ENCODE peak calls at places on chromosomes 5 and 9, in six cellular contexts. M is astrocyte, V is sigmoid colon, U is NB4, L is AG10803, E is H9. S is an unnamed sample.
A peak's percentile ranks its signal among the peaks of the same experiment; 100 is the strongest.

GRCh38 chr5:98529321-98529720 is 244.1 kb upstream of the RGMB start:
- DNase-seq in M (no peak), V (no peak), U (no peak), L (peak; percentile 13), E (no peak), S (no peak)

GRCh38 chr5:65172486-65173129 is 309.1 kb downstream of the ADAMTS6 start:
- DNase-seq in M (peak; percentile 100), V (no peak), U (peak; percentile 2), L (peak; percentile 74), E (no peak), S (peak; percentile 92)

GRCh38 chr9:113520109-113520642 is 56.6 kb downstream of the RGS3 start:
- DNase-seq in M (peak; percentile 46), V (no peak), U (no peak), L (no peak), E (no peak), S (peak; percentile 77)

GRCh38 chr5:148915224-148915803 is 88.9 kb downstream of the ADRB2 start:
- DNase-seq in M (no peak), V (no peak), U (no peak), L (no peak), E (no peak), S (no peak)

GRCh38 chr9:36871606-36872005 is 162.5 kb downstream of the PAX5 start:
- DNase-seq in M (no peak), V (peak; percentile 17), U (no peak), L (no peak), E (no peak), S (no peak)

GRCh38 chr9:129253820-129254381 is 75.8 kb upstream of the IER5L start:
- DNase-seq in M (no peak), V (peak; percentile 77), U (peak; percentile 87), L (no peak), E (no peak), S (no peak)

GRCh38 chr9:69249337-69249736 is 75.3 kb downstream of the TJP2 start:
- DNase-seq in M (no peak), V (no peak), U (no peak), L (no peak), E (no peak), S (no peak)

GRCh38 chr9:106752581-106752980 is 110.4 kb upstream of the ZNF462 start:
- DNase-seq in M (no peak), V (no peak), U (no peak), L (no peak), E (no peak), S (no peak)

GRCh38 chr9:1495684-1496083 is 445.5 kb downstream of the DMRT2 start:
- DNase-seq in M (no peak), V (no peak), U (no peak), L (no peak), E (no peak), S (no peak)

GRCh38 chr9:74645007-74645639 is 148.0 kb downstream of the RORB start:
- DNase-seq in M (no peak), V (no peak), U (peak; percentile 14), L (peak; percentile 1), E (no peak), S (no peak)

GRCh38 chr5:57302164-57302563 is 128.3 kb downstream of the GPBP1 start:
- DNase-seq in M (peak; percentile 46), V (no peak), U (peak; percentile 34), L (no peak), E (no peak), S (peak; percentile 81)

GRCh38 chr9:109862452-109862851 is 82.5 kb downstream of the PALM2AKAP2 start:
- DNase-seq in M (no peak), V (no peak), U (no peak), L (no peak), E (no peak), S (no peak)

GRCh38 chr9:96383165-96383939 is at the start of gene SLC35D2:
- DNase-seq in M (peak; percentile 27), V (peak; percentile 75), U (no peak), L (peak; percentile 53), E (peak; percentile 74), S (peak; percentile 16)

GRCh38 chr5:135569755-135570452 is 8.9 kb downstream of the CXCL14 start:
- DNase-seq in M (peak; percentile 14), V (no peak), U (peak; percentile 64), L (peak; percentile 45), E (peak; percentile 81), S (peak; percentile 22)

GRCh38 chr9:135811796-135812195 is 95.5 kb downstream of the CAMSAP1 start:
- DNase-seq in M (no peak), V (no peak), U (no peak), L (peak; percentile 6), E (no peak), S (no peak)

GRCh38 chr9:5920860-5921328 is 30.2 kb downstream of the MLANA start:
- DNase-seq in M (peak; percentile 13), V (no peak), U (no peak), L (peak; percentile 54), E (no peak), S (no peak)

GRCh38 chr5:115530426-115530825 is 14.1 kb downstream of the FEM1C start:
- DNase-seq in M (no peak), V (no peak), U (no peak), L (peak; percentile 54), E (no peak), S (no peak)

GRCh38 chr5:135901633-135902032 is 6.0 kb upstream of the IL9 start:
- DNase-seq in M (no peak), V (no peak), U (no peak), L (no peak), E (no peak), S (no peak)

GRCh38 chr5:79536193-79536906 is 22.4 kb upstream of the HOMER1 start:
- DNase-seq in M (no peak), V (no peak), U (no peak), L (no peak), E (no peak), S (no peak)

DNA sequence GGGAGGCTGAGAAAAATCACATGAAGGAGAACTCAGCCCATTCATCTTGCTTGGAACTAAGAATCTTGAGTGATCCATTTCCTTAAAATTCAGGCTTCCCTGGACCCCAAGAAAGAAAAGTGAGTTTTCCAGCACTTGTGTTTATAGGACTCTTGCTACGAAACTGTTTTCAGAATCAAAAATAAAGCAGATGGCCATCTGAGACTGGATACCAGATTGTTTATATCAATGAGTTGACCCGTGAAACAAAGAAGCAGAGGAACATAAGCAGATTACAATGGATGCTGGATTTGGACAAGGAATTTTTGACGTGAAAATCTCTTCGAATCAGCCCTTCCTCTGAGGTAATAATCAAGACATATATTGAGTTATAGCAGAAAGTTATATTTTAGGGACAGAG is 223.2 kb downstream of the SYK start:
- DNase-seq in M (no peak), V (no peak), U (no peak), L (no peak), E (no peak), S (no peak)
- TF ChIP-seq CTCF in M (no peak), V (no peak), U (no peak), L (no peak), E (no peak), S (no peak)

DNA sequence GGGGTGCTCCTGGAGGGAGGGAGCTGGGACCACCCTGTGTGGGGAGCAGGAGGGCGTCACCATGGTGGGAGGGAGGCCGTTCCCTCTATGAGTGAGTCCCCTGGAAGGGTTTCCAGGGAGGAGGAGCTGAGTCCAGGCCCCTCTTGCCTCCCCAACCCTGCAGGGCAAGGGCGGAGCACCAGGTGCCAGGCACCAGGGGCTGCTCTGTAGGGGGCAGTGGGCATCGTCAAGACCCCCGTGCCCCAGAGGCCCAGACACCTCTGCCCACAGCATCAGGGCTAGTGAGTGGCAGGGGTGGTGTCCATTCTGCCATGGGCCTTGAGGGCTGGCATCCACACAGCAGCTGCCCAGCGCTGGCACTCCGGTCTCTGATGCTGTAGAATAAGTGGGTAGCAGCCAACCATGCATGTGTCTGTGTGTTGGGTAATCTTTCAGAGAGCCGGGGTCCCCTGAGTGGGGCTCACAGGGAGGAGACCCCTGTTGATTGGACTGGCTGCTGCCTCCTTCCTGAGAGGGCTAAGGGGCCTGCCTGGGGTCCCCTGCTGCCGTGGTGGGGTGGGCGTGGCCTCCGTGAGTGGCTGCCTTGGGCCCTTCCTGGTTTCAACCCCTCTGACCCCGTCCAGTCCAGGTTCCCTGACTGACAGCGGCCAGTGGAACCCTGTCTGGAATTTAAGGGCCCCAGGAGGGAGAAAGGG is 72.7 kb upstream of the RNU6ATAC start:
- DNase-seq in M (no peak), V (no peak), U (no peak), L (no peak), E (no peak), S (no peak)
- TF ChIP-seq CTCF in M (no peak), V (no peak), U (no peak), L (no peak), E (no peak), S (no peak)

DNA sequence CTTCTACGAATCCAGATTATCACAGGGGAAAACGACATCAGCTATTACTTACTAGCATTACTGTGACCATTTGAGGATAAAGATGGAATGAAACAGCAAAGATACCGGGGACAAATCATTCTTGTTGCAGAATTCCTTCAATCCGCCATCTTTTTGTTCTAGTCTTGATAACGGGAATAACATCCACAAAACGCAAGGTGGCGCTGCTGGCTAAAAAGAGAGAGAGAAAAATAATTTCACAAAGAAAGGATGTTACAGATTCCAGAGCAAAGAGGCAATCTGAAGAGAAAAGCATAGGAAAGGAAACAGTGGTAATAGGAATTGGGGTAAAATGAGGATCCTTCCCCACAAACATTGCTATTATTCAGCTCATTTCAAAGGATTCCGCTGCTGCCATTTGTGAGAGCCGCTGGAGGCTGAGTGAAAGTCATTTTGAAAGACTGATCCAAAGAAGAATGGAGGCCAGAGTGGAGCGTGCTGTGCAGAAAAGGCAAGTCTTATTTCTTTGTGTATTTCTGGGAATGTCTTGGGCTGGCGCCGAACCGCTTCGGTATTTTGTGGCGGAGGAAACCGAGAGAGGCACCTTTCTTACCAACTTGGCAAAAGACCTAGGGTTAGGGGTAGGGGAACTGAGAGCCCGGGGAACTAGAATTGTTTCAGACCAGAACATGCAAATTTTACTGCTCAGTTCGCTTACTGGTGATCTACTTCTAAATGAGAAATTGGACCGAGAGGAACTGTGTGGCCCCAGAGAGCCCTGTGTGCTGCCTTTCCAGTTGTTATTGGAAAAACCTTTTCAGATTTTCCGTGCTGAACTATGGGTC is at the start of gene PCDHB7:
- DNase-seq in M (no peak), V (no peak), U (peak; percentile 49), L (peak; percentile 33), E (no peak), S (peak; percentile 26)
- TF ChIP-seq CTCF in M (peak; percentile 27), V (no peak), U (peak; percentile 70), L (peak; percentile 56), E (peak; percentile 86), S (peak; percentile 73)

GRCh38 chr9:111804636-111805035 is 9.9 kb upstream of the SHOC1 start:
- DNase-seq in M (no peak), V (no peak), U (no peak), L (no peak), E (no peak), S (no peak)

GRCh38 chr9:111805262-111805661 is 10.5 kb upstream of the SHOC1 start:
- DNase-seq in M (no peak), V (no peak), U (no peak), L (no peak), E (no peak), S (no peak)

GRCh38 chr9:111803924-111804323 is 9.2 kb upstream of the SHOC1 start:
- DNase-seq in M (no peak), V (no peak), U (no peak), L (no peak), E (no peak), S (peak; percentile 71)

GRCh38 chr9:111805841-111806241 is 11.1 kb upstream of the SHOC1 start:
- DNase-seq in M (peak; percentile 78), V (no peak), U (no peak), L (peak; percentile 61), E (no peak), S (no peak)

DNA sequence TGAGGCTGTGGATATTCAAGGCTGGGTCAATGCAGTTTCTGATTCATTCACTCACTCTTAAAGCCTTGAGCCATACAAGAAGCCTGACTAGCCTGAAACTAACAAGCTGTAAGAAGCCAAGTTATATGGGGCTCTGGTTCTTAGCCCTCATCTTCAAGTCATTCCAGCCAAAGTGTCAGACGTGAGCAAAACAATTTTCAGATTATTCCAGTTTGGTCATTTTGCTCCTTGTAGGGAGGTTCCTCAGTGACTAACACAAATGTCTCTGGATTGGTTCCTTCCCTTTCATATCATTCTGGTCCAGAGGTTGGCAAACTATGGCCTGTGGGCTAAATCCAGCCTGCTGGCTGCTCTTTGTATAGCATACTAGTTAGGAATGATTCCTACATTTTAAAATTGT is 12.5 kb upstream of the SHOC1 start:
- DNase-seq in M (no peak), V (no peak), U (no peak), L (no peak), E (no peak), S (no peak)
- TF ChIP-seq CTCF in M (no peak), V (no peak), U (no peak), L (no peak), E (no peak), S (no peak)